ENCODE peak calls at places on chromosomes 16 and 17, in five cellular contexts. J, Q, N, G and T are unnamed samples.

GRCh38 chr17:78421534-78422266 is 43.3 kb downstream of the PGS1 start:
- DNase-seq in N (peak; percentile 89), G (peak; percentile 59), Q (peak; percentile 32), J (peak; percentile 65), T (peak; percentile 73)

GRCh38 chr17:55341432-55341831 is 76.7 kb downstream of the HLF start:
- DNase-seq in G (no peak), N (no peak), J (no peak), Q (no peak), T (no peak)

GRCh38 chr17:45385331-45385997 is 47.2 kb downstream of the ARHGAP27 start:
- DNase-seq in J (peak; percentile 84), G (peak; percentile 85), Q (peak; percentile 53), N (peak; percentile 94), T (peak; percentile 87)

GRCh38 chr16:65548470-65548869 is 426.6 kb upstream of the CDH11 start:
- DNase-seq in Q (no peak), G (no peak), N (no peak), J (no peak), T (no peak)

GRCh38 chr16:22848451-22848850 is 34.5 kb downstream of the HS3ST2 start:
- DNase-seq in N (no peak), G (no peak), Q (no peak), J (no peak), T (no peak)

GRCh38 chr17:72079700-72080099 is 41.1 kb upstream of the SOX9 start:
- DNase-seq in Q (no peak), J (no peak), N (no peak), G (no peak), T (no peak)

GRCh38 chr17:17043668-17044226 is 1.5 kb downstream of the MPRIP start:
- DNase-seq in J (no peak), Q (no peak), G (no peak), N (peak; percentile 62), T (no peak)

GRCh38 chr17:82244413-82245140 is 15.7 kb downstream of the SLC16A3 start:
- DNase-seq in N (no peak), G (peak; percentile 44), Q (no peak), J (no peak), T (no peak)

GRCh38 chr16:57191056-57191536 is 5.0 kb downstream of the RSPRY1 start:
- DNase-seq in N (no peak), J (no peak), Q (no peak), G (no peak), T (no peak)

GRCh38 chr17:78883090-78883532 is 19.9 kb downstream of the CEP295NL start:
- DNase-seq in Q (no peak), N (peak; percentile 87), G (no peak), J (no peak), T (no peak)

GRCh38 chr17:76562734-76563148 is 22.9 kb downstream of the PRCD start:
- DNase-seq in Q (peak; percentile 72), J (no peak), G (no peak), N (no peak), T (no peak)

GRCh38 chr16:1999866-2000514 is 9.6 kb downstream of the ZNF598 start:
- DNase-seq in G (no peak), N (no peak), J (no peak), Q (no peak), T (no peak)

GRCh38 chr17:56824503-56824902 is 9.2 kb downstream of the C17orf67 start:
- DNase-seq in Q (no peak), N (no peak), G (no peak), J (no peak), T (no peak)

GRCh38 chr17:37417852-37418251 is 11.2 kb downstream of the TADA2A start:
- DNase-seq in G (no peak), J (no peak), N (no peak), Q (no peak), T (no peak)

DNA sequence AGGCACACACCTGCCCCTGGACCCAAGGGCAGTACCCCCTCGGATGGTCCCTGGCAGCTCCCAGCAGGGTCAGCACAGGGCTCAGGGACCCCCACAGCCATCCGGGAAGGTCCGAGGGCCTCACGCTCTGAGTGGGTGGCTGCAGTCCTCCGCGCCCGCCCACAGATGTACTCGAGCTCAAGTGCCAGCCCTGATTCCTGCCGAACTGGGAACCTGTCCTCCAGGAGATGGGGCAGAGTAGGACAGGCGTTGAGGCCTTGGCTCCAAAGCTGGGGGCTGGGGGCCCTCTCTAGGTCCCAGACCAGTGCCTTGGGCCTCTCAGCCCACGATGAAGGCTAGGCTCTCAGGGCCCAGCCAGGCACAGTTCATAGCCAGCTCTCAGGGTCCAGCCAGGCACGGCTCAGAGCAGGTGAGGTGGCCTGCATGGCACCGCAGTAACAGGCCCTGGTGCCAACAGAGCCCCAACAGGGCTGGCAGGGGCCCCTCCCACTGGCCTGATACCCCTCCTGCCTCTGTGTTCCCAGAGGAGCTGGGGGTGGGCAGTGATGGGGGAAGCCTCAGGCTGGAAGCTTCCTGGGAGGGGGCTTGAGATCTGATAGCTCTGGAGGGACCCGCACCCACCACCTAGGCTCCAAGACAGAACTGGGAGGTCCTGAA is 35.5 kb upstream of the PVALEF start:
- DNase-seq in J (no peak), N (no peak), Q (no peak), G (no peak), T (no peak)
- H3K27ac ChIP-seq in J (no peak overlapping the region), N (peak overlapping the region; percentile 6), Q (no peak overlapping the region), G (no peak overlapping the region), T (no peak overlapping the region)

GRCh38 chr17:21815352-21816063 is 123.2 kb downstream of the KCNJ18 start:
- DNase-seq in J (no peak), Q (no peak), G (no peak), N (no peak), T (no peak)
- H3K9me3 ChIP-seq in J (no peaks in the 10 kb centered on the region), Q (peaks cover 38% of the 10 kb centered on the region), G (no peaks in the 10 kb centered on the region), N (no peaks in the 10 kb centered on the region), T (peaks cover 3% of the 10 kb centered on the region)

DNA sequence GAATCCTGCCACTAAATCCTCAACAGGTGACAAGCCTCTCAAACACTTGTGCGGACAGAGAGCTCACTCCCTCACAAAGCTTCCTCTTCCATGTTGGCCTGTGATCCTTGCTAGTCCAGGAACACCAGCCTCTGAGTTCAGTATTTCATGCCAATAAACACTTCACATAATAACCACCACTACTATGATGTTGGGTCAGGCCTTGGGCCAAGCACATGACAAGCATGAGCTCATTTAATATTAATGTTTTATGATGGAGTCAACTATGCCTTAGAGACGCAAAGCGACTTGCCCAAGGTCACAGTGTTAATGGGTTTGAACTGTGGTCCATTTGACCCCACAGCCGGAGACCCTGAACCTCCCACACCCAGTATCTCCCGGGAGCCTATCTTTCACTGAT is 129.1 kb downstream of the GAS7 start:
- DNase-seq in G (no peak), Q (no peak), N (no peak), J (no peak), T (no peak)
- H3K27ac ChIP-seq in G (no peak overlapping the region), Q (no peak overlapping the region), N (peak overlapping the region; percentile 42), J (no peak overlapping the region), T (no peak overlapping the region)

GRCh38 chr16:17343729-17344128 is 127.0 kb downstream of the XYLT1 start:
- DNase-seq in N (no peak), Q (no peak), G (no peak), J (no peak), T (no peak)
- H3K9me3 ChIP-seq in N (no peaks in the 10 kb centered on the region), Q (no peaks in the 10 kb centered on the region), G (no peaks in the 10 kb centered on the region), J (no peaks in the 10 kb centered on the region), T (no peaks in the 10 kb centered on the region)

GRCh38 chr17:65183736-65184135 is 46.6 kb downstream of the RGS9 start:
- DNase-seq in N (no peak), G (no peak), Q (no peak), J (no peak), T (no peak)
- H3K27ac ChIP-seq in N (no peak overlapping the region), G (no peak overlapping the region), Q (no peak overlapping the region), J (no peak overlapping the region), T (no peak overlapping the region)

DNA sequence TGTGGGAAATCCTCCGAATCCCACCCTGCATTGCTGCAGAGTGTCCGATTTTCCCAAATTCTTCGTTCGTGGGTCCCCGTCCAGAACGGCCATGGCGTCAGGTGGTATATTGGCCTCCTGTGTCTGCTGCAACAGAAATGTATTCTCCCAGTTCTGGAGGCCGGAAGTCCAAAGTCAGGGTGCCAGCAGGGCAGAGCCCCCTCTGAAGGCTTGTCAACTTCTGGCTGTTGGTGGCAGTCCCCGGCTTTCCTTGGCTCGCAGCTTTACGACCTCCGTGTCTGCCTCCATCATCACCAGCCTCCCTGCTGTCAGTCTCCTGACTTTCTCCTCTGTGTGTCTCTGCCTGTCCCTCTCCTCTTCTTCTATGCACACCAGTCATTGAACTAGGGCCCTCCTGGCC is 142.1 kb upstream of the FOXF1 start:
- DNase-seq in Q (no peak), N (no peak), J (no peak), G (no peak), T (no peak)
- H3K9me3 ChIP-seq in Q (peaks cover 4% of the 10 kb centered on the region), N (no peaks in the 10 kb centered on the region), J (no peaks in the 10 kb centered on the region), G (no peaks in the 10 kb centered on the region), T (no peaks in the 10 kb centered on the region)

DNA sequence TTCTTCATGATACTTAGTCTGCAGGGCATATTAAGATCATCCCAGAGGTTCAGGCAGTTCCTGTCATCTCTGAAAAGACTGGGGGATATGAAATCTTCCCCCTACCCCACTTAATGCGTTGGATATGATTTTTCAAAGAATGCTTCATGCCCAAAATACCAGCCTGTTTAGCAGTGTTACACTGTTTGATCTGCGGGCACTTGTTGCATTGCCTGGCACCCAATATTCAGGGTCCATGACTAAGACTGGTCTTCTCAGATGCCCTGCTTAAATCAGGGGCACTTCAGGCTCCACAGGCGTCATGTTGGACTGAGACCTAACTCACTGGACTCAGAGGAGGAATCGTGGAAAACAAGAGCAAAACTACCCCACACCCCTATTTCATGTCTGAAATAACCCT is 6.4 kb upstream of the RASL10B start:
- DNase-seq in G (no peak), Q (no peak), N (no peak), J (no peak), T (no peak)
- H3K27ac ChIP-seq in G (no peak overlapping the region), Q (no peak overlapping the region), N (no peak overlapping the region), J (no peak overlapping the region), T (no peak overlapping the region)

DNA sequence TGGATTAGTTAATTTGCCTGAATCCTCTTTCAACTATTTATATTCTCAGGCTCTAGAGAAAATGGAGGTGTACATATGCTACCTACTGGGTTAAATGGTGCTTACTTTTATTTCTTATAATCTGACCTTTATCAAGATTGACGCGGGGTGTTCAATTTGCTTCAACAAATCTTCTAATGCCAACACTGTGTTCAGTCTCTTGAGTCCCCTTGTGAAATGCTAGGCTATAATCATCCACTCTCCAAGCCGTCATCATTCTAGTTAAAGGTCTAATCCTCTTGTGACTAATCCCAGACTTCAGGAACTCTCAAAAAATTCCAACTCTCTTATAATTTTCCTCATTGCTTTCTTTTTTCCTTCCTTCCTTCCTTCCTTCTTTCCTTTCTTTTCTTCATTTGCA is 1396.2 kb downstream of the CDH8 start:
- DNase-seq in G (no peak), N (no peak), J (no peak), Q (no peak), T (no peak)
- H3K9me3 ChIP-seq in G (no peaks in the 10 kb centered on the region), N (no peaks in the 10 kb centered on the region), J (no peaks in the 10 kb centered on the region), Q (peaks cover 17% of the 10 kb centered on the region), T (peaks cover 4% of the 10 kb centered on the region)

DNA sequence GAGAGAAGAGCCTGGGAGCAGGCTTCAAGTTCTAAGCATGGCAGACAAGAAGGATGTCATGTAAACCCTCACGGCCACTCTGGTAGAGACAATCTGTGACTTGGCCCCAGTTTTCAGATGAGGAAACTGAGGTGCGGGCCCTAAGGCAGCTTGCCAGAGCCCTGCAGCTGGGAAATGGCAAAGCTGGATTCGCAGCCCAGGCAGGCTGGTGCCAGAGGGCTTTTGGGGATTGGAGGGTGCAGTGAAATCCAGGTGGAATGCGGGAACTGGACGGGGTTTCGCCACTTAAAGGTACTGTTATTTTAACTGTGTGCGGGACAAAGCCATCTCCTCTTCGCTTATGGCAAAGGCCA is 477 bp upstream of the OSGIN1 start:
- DNase-seq in Q (no peak), G (no peak), N (no peak), J (no peak), T (no peak)
- H3K27ac ChIP-seq in Q (peak overlapping the region; percentile 95), G (no peak overlapping the region), N (peak overlapping the region; percentile 89), J (no peak overlapping the region), T (no peak overlapping the region)